ENCODE peak calls at places on chromosomes 12 and 14, in seven cellular contexts. N is effector CD4-positive, alpha-beta T cell; J is HT1080; D is pancreas; O is thoracic aorta; I is PC-3; V is OCI-M1. K is an unnamed sample.

GRCh38 chr12:126443977-126444376 is 1378.7 kb downstream of the AACS start:
- DNase-seq in N (no peak), J (no peak), D (no peak), O (no peak), I (no peak), V (peak; percentile 4), K (no peak)

GRCh38 chr12:124027753-124028559 is 54.9 kb downstream of the ZNF664 start:
- DNase-seq in N (no peak), J (no peak), D (no peak), O (no peak), I (no peak), V (no peak), K (peak; percentile 67)

GRCh38 chr12:95789126-95790024 is 1.2 kb downstream of the NTN4 start:
- DNase-seq in N (no peak), J (no peak), D (peak; percentile 60), O (no peak), I (peak; percentile 38), V (no peak), K (peak; percentile 38)

GRCh38 chr12:38386238-38386985 is 69.8 kb downstream of the ALG10B start:
- DNase-seq in N (no peak), J (peak; percentile 1), D (no peak), O (no peak), I (peak; percentile 78), V (peak; percentile 43), K (no peak)

GRCh38 chr12:79737875-79738718 is 47.3 kb upstream of the PAWR start:
- DNase-seq in N (no peak), J (peak; percentile 42), D (peak; percentile 12), O (no peak), I (peak; percentile 89), V (peak; percentile 71), K (no peak)

GRCh38 chr14:91897121-91897701 is 29.9 kb upstream of the TC2N start:
- DNase-seq in N (no peak), J (no peak), D (peak; percentile 83), O (peak; percentile 84), I (peak; percentile 24), V (no peak), K (peak; percentile 62)

GRCh38 chr12:6607751-6608591 is 792 bp upstream of the CHD4 start:
- DNase-seq in N (peak; percentile 58), J (peak; percentile 90), D (peak; percentile 78), O (peak; percentile 48), I (peak; percentile 78), V (peak; percentile 95), K (no peak)

GRCh38 chr14:55715889-55716288 is 135.9 kb downstream of the KTN1 start:
- DNase-seq in N (no peak), J (peak; percentile 11), D (no peak), O (no peak), I (no peak), V (no peak), K (no peak)

GRCh38 chr14:101405171-101405883 is 156.0 kb upstream of the DIO3 start:
- DNase-seq in N (no peak), J (no peak), D (no peak), O (no peak), I (peak; percentile 63), V (no peak), K (no peak)

GRCh38 chr12:45309826-45310626 is 94.1 kb downstream of the ANO6 start:
- DNase-seq in N (no peak), J (no peak), D (no peak), O (no peak), I (no peak), V (peak; percentile 40), K (no peak)

GRCh38 chr14:102907980-102908730 is 14.3 kb upstream of the AMN start:
- DNase-seq in N (no peak), J (no peak), D (no peak), O (no peak), I (no peak), V (no peak), K (no peak)

K was measured in left ventricle myocardium inferior.